ENCODE peak calls at places on chromosomes 6 and 20, in eight cellular contexts. Q is sigmoid colon, C is endothelial cell, E is GM10248, B is left ventricle myocardium inferior, J is HL-60, D is H9, T is kidney epithelial cell. U is an unnamed sample.

GRCh38 chr6:156662025-156662445 is 115.1 kb upstream of the ARID1B start:
- DNase-seq in Q (no peak), C (peak; percentile 44), E (peak; percentile 47), B (no peak), J (no peak), D (peak; percentile 91), T (no peak), U (no peak)

GRCh38 chr6:48736486-48737206 is 625.6 kb upstream of the PTCHD4 start:
- DNase-seq in Q (no peak), C (no peak), E (no peak), B (no peak), J (no peak), D (no peak), T (no peak), U (no peak)

GRCh38 chr6:143337201-143337949 is 113.1 kb downstream of the ADAT2 start:
- DNase-seq in Q (no peak), C (peak; percentile 77), E (peak; percentile 12), B (peak; percentile 22), J (no peak), D (peak; percentile 90), T (no peak), U (peak; percentile 85)

GRCh38 chr6:35044145-35044745 is 96.9 kb downstream of the TCP11 start:
- DNase-seq in Q (peak; percentile 79), C (no peak), E (no peak), B (no peak), J (no peak), D (peak; percentile 61), T (no peak), U (no peak)

GRCh38 chr6:166933396-166933795 is 23.0 kb downstream of the RNASET2 start:
- DNase-seq in Q (no peak), C (no peak), E (no peak), B (no peak), J (no peak), D (no peak), T (no peak), U (no peak)

GRCh38 chr20:34708621-34709043 is 4.5 kb downstream of the TP53INP2 start:
- DNase-seq in Q (peak; percentile 79), C (peak; percentile 61), E (peak; percentile 64), B (peak; percentile 53), J (no peak), D (peak; percentile 64), T (no peak), U (peak; percentile 65)

GRCh38 chr20:51641866-51642265 is 99.3 kb upstream of the NFATC2 start:
- DNase-seq in Q (no peak), C (no peak), E (no peak), B (no peak), J (no peak), D (no peak), T (no peak), U (no peak)

GRCh38 chr20:15673206-15673605 is 900.0 kb downstream of the KIF16B start:
- DNase-seq in Q (no peak), C (no peak), E (no peak), B (no peak), J (no peak), D (no peak), T (peak; percentile 45), U (no peak)

GRCh38 chr6:157548635-157549467 is 167.9 kb downstream of the ZDHHC14 start:
- DNase-seq in Q (no peak), C (no peak), E (no peak), B (peak; percentile 23), J (peak; percentile 18), D (no peak), T (no peak), U (no peak)

GRCh38 chr20:7971536-7972285 is 31.5 kb upstream of the HAO1 start:
- DNase-seq in Q (no peak), C (no peak), E (no peak), B (no peak), J (no peak), D (no peak), T (no peak), U (no peak)

GRCh38 chr20:57389695-57390603 is 1.2 kb upstream of the RBM38 start:
- DNase-seq in Q (peak; percentile 74), C (no peak), E (peak; percentile 66), B (no peak), J (no peak), D (peak; percentile 60), T (no peak), U (peak; percentile 24)

GRCh38 chr6:10555625-10556309 is 34.6 kb downstream of the GCNT2 start:
- DNase-seq in Q (peak; percentile 84), C (peak; percentile 60), E (no peak), B (peak; percentile 65), J (no peak), D (peak; percentile 83), T (no peak), U (peak; percentile 76)

GRCh38 chr6:137866200-137866913 is 702 bp upstream of the TNFAIP3 start:
- DNase-seq in Q (peak; percentile 82), C (no peak), E (peak; percentile 54), B (no peak), J (no peak), D (no peak), T (no peak), U (peak; percentile 30)

DNA sequence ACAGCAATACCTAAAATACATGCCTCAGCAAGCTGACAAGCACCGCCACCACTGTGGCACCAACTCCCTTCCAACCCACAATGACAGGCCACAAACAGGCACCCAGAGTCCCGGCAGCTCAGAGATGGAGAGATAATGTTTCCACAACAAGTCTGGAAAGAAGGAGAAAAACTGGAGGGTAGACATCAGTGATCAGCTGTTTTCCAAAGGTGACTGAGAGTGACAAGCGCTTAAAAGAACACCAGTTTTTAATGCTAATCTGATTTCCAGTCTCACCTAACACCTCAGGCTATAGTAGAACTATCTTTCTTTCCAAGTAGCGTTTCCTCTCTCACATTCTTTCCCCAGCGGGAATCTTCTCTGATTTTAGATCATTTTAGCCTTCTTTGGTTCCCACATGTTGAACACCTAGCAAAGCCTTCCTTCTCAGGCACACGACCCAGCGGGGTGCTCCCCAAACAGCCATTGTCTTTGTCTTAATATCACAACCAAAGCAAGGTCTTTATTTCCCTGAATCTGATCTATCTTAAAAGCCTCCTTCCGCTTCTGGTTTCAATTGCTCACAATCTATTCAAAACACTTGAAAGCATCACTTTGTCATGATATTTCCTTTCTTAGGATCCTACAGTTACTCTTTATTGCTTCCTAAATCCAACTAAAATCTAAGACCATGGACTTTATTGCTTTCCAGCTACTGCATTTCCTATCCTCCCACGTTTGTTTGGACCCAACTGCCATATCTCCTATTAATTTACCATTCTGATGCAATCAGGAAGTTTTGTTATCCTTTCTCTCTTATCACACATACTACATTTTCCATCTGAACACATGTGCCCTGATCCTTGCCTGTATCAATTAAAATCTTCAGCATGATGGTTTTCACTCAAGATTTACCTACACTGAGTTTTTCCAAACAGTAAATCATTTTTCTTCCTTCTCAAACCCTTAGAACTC is 282.7 kb downstream of the ADGB start:
- DNase-seq in Q (no peak), C (no peak), E (no peak), B (no peak), J (no peak), D (no peak), T (no peak), U (no peak)
- TF ChIP-seq CTCF in Q (no peak), C (no peak), E (no peak), B (no peak), J (no peak), D (no peak), T (no peak), U (no peak)

DNA sequence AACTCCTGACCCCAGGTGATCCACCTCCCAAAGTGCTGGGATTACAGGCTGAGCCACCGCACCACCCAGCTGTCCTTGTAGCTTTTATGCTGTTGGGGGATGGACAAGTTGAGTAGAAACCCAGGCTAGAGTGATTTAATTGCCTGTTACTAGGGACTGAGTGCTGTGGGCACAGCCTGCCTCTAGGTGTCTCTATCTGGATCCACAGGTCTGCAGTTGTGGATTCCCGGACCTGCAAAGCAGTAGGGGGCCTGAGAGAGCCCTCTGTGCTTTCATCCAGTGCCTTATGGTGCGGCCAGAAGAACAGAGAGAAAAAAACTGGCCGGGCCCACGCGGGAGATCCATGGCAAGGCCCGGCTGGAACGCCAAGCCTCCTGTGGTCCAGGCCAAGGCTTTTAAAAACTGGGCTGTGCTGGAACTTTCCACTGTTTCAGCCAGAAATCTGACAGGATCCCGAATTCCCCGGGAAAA is 5.1 kb downstream of the SIRPA start:
- DNase-seq in Q (peak; percentile 89), C (peak; percentile 64), E (peak; percentile 56), B (peak; percentile 30), J (no peak), D (peak; percentile 90), T (peak; percentile 65), U (peak; percentile 52)
- TF ChIP-seq CTCF in Q (peak; percentile 60), C (no peak), E (no peak), B (peak; percentile 67), J (peak; percentile 57), D (peak; percentile 79), T (peak; percentile 95), U (peak; percentile 8)

GRCh38 chr6:56593801-56594318 is 48.8 kb downstream of the DST start:
- DNase-seq in Q (no peak), C (no peak), E (peak; percentile 70), B (no peak), J (peak; percentile 27), D (no peak), T (no peak), U (no peak)
- TF ChIP-seq CTCF in Q (no peak), C (no peak), E (no peak), B (no peak), J (no peak), D (no peak), T (no peak), U (no peak)

GRCh38 chr6:117265425-117266266 is at the start of gene VGLL2:
- DNase-seq in Q (peak; percentile 65), C (peak; percentile 61), E (peak; percentile 25), B (peak; percentile 27), J (no peak), D (peak; percentile 70), T (no peak), U (peak; percentile 77)

GRCh38 chr6:117266948-117267347 is 1.6 kb downstream of the VGLL2 start:
- DNase-seq in Q (no peak), C (no peak), E (no peak), B (no peak), J (no peak), D (no peak), T (no peak), U (no peak)

GRCh38 chr6:117266267-117266797 is 974 bp downstream of the VGLL2 start:
- DNase-seq in Q (no peak), C (no peak), E (no peak), B (no peak), J (no peak), D (no peak), T (no peak), U (no peak)

GRCh38 chr6:117269649-117270120 is 4.3 kb downstream of the VGLL2 start:
- DNase-seq in Q (no peak), C (no peak), E (no peak), B (no peak), J (no peak), D (no peak), T (no peak), U (no peak)

DNA sequence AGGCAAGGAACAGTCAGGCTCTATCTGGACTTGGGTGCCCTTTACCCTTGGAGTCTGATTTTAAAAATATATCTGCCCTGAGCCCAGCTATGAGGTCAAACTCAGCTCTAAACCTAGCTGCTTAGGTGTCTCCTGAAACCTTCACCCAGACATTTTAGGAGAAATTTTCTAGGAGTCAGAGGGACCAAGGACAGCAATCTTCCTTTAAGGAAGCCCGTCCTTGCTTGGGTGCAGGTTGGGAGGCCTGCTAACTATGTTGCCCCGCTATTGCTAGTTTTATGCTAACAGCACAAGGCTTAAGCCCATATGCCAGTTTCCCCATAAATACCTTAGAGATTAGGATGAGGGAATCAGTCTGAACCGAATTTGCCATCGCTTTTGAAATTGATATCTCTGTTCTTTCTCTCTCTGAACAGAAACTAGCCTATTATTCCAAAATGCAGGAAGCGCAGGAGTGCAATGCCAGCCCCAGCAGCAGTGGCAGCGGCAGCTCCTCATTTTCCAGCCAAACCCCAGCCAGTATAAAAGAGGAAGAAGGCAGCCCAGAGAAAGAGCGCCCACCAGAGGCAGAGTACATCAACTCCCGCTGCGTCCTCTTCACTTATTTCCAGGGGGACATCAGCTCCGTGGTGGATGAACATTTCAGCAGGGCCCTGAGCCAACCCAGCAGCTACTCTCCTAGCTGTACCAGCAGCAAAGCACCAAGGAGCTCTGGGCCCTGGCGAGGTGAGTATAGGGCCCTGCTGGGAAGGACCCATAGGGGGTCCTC is 2.6 kb downstream of the VGLL2 start:
- DNase-seq in Q (no peak), C (peak; percentile 57), E (peak; percentile 12), B (no peak), J (no peak), D (peak; percentile 81), T (no peak), U (peak; percentile 46)
- TF ChIP-seq CTCF in Q (no peak), C (peak; percentile 29), E (no peak), B (no peak), J (no peak), D (peak; percentile 74), T (no peak), U (peak; percentile 39)

U was measured in glutamatergic neuron.